ENCODE peak calls at places on chromosomes 5 and 9, in four cellular contexts. L is K562, M is A549, V is HepG2. U is an unnamed sample.

GRCh38 chr9:122370869-122371467 is at the start of gene PTGS1:
- DNase-seq in M (no peak), V (no peak), L (peak; percentile 75), U (no peak)

GRCh38 chr9:137138701-137139467 is at the start of gene GRIN1:
- DNase-seq in L (peak; percentile 70), M (no peak), V (no peak), U (no peak)

GRCh38 chr5:95731571-95732554 is 727 bp downstream of the RHOBTB3 start:
- DNase-seq in M (peak; percentile 19), V (peak; percentile 20), L (no peak), U (no peak)

GRCh38 chr5:167770461-167770860 is 521.0 kb upstream of the WWC1 start:
- DNase-seq in V (no peak), L (no peak), M (no peak), U (no peak)

GRCh38 chr5:168592014-168592368 is 12.8 kb upstream of the PANK3 start:
- DNase-seq in L (no peak), V (peak; percentile 98), M (no peak), U (no peak)

GRCh38 chr9:135663857-135664256 is 748 bp downstream of the LCN9 start:
- DNase-seq in L (no peak), V (no peak), M (no peak), U (no peak)

GRCh38 chr5:139725073-139725830 is 70.4 kb upstream of the PSD2 start:
- DNase-seq in L (no peak), M (peak; percentile 73), V (peak; percentile 77), U (no peak)

GRCh38 chr9:94945191-94946144 is 219.0 kb downstream of the AOPEP start:
- DNase-seq in M (peak; percentile 61), L (peak; percentile 33), V (no peak), U (no peak)

GRCh38 chr9:19378647-19379046 is 1.4 kb downstream of the RPS6 start:
- DNase-seq in M (no peak), V (no peak), L (no peak), U (no peak)

GRCh38 chr5:170287532-170287931 is 10.0 kb downstream of the LCP2 start:
- DNase-seq in V (no peak), M (no peak), L (no peak), U (no peak)

GRCh38 chr5:139422307-139422893 is 16.9 kb downstream of the DNAJC18 start:
- DNase-seq in V (peak; percentile 66), L (peak; percentile 78), M (peak; percentile 85), U (no peak)

GRCh38 chr5:1751026-1751863 is 48.4 kb downstream of the MRPL36 start:
- DNase-seq in M (no peak), V (no peak), L (no peak), U (no peak)

GRCh38 chr9:136673088-136673969 is 10.6 kb downstream of the EGFL7 start:
- DNase-seq in M (no peak), L (peak; percentile 65), V (no peak), U (no peak)

GRCh38 chr5:135386096-135386495 is 12.9 kb downstream of the MACROH2A1 start:
- DNase-seq in V (no peak), M (no peak), L (no peak), U (no peak)

GRCh38 chr9:89497181-89497963 is 541 bp downstream of the SEMA4D start:
- DNase-seq in L (no peak), V (no peak), M (peak; percentile 24), U (no peak)

GRCh38 chr5:128143911-128144310 is 60.3 kb downstream of the SLC12A2 start:
- DNase-seq in L (no peak), V (no peak), M (no peak), U (no peak)

GRCh38 chr9:3088166-3088702 is 244.3 kb upstream of the PUM3 start:
- DNase-seq in M (no peak), V (no peak), L (no peak), U (no peak)

GRCh38 chr5:53425598-53426516 is 54.6 kb upstream of the FST start:
- DNase-seq in M (no peak), L (peak; percentile 77), V (peak; percentile 67), U (no peak)

GRCh38 chr5:128711216-128711615 is 173.2 kb upstream of the FBN2 start:
- DNase-seq in L (no peak), M (no peak), V (no peak), U (no peak)

GRCh38 chr9:87868175-87868574 is 14.5 kb upstream of the SPATA31E1 start:
- DNase-seq in M (no peak), L (no peak), V (no peak), U (no peak)

GRCh38 chr5:124628721-124629596 is 117.5 kb downstream of the ZNF608 start:
- DNase-seq in V (peak; percentile 84), L (peak; percentile 91), M (peak; percentile 95), U (no peak)

GRCh38 chr5:172902497-172903472 is 56.4 kb upstream of the RPL26L1 start:
- DNase-seq in M (peak; percentile 82), L (peak; percentile 76), V (peak; percentile 90), U (no peak)

GRCh38 chr5:68374770-68375518 is 159.4 kb downstream of the PIK3R1 start:
- DNase-seq in L (no peak), M (no peak), V (no peak), U (no peak)
- TF ChIP-seq ESRRA in L (no peak), M (no peak), V (no peak), U (no peak)

DNA sequence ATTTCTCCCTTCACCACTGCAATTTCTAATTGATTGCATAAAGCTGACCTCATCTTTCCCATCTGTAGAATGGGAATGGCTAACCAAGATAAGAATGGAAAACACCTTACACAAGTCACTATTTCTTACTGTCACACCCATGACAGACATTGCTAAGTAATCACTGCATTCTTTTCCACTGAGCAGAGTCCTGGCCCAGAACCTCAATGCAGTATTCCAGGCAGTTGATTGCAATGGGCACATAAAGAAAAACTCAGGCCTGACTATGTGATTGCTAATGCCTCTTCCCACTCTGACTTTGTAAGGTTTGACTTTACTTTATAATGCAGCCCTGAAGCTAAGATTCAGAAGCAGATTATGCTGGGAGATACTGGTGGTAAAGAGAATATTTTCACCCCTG is 29.3 kb downstream of the TRIM32 start:
- DNase-seq in V (no peak), L (no peak), M (no peak), U (no peak)
- TF ChIP-seq BHLHE40 in V (no peak), L (no peak), M (no peak), U (no peak)

GRCh38 chr5:76401801-76402250 is 1.3 kb upstream of the IQGAP2 start:
- DNase-seq in V (no peak), L (no peak), M (no peak), U (peak; percentile 28)
- TF ChIP-seq ESRRA in V (no peak), L (no peak), M (no peak), U (no peak)

GRCh38 chr5:56272765-56273164 is 39.6 kb upstream of the ANKRD55 start:
- DNase-seq in V (no peak), L (no peak), M (no peak), U (no peak)

GRCh38 chr5:56269216-56269927 is 36.2 kb upstream of the ANKRD55 start:
- DNase-seq in V (peak; percentile 65), M (peak; percentile 46), L (peak; percentile 57), U (peak; percentile 55)

GRCh38 chr5:56270568-56271392 is 37.6 kb upstream of the ANKRD55 start:
- DNase-seq in V (peak; percentile 73), M (peak; percentile 63), L (peak; percentile 76), U (peak; percentile 62)

GRCh38 chr5:56273376-56274005 is 40.4 kb upstream of the ANKRD55 start:
- DNase-seq in M (no peak), L (no peak), V (no peak), U (no peak)

GRCh38 chr5:56270058-56270457 is 36.9 kb upstream of the ANKRD55 start:
- DNase-seq in L (no peak), V (peak; percentile 38), M (no peak), U (peak; percentile 8)
- TF ChIP-seq BHLHE40 in L (no peak), V (no peak), M (no peak), U (no peak)

GRCh38 chr9:121182976-121183375 is 18.7 kb downstream of the RAB14 start:
- DNase-seq in L (no peak), V (no peak), M (no peak), U (no peak)

GRCh38 chr9:121183666-121184423 is 17.8 kb downstream of the RAB14 start:
- DNase-seq in V (peak; percentile 70), M (no peak), L (no peak), U (no peak)

GRCh38 chr9:121184463-121184862 is 17.2 kb downstream of the RAB14 start:
- DNase-seq in L (no peak), M (no peak), V (peak; percentile 60), U (no peak)

GRCh38 chr9:121185774-121186403 is 15.8 kb downstream of the RAB14 start:
- DNase-seq in M (no peak), L (no peak), V (no peak), U (no peak)

GRCh38 chr9:121185178-121185745 is 16.4 kb downstream of the RAB14 start:
- DNase-seq in V (no peak), M (no peak), L (no peak), U (no peak)
- TF ChIP-seq ESRRA in V (no peak), M (no peak), L (no peak), U (no peak)

U was measured in GM12878.